ENCODE peak calls at places on chromosomes 4 and X, in four cellular contexts. One of them, this sample, is unnamed.

GRCh38 chr4:124111922-124112321 is 600.6 kb downstream of the ANKRD50 start:
- DNase-seq in progenitor cell of endocrine pancreas: peak; percentile 12
- DNase-seq in neural crest cell: peak; percentile 16
- DNase-seq in astrocyte of the spinal cord: peak; percentile 89
- DNase-seq in this sample: no peak

GRCh38 chr4:101103381-101104142 is 243.8 kb downstream of the PPP3CA start:
- DNase-seq in astrocyte of the spinal cord: peak; percentile 26
- DNase-seq in neural crest cell: no peak
- DNase-seq in progenitor cell of endocrine pancreas: no peak
- DNase-seq in this sample: no peak

GRCh38 chr4:109332926-109333464 is 30.5 kb upstream of the COL25A1 start:
- DNase-seq in astrocyte of the spinal cord: no peak
- DNase-seq in progenitor cell of endocrine pancreas: no peak
- DNase-seq in neural crest cell: no peak
- DNase-seq in this sample: no peak

GRCh38 chr4:21469438-21470032 is 479.0 kb downstream of the KCNIP4 start:
- DNase-seq in progenitor cell of endocrine pancreas: no peak
- DNase-seq in neural crest cell: no peak
- DNase-seq in astrocyte of the spinal cord: peak; percentile 12
- DNase-seq in this sample: no peak

GRCh38 chr4:108821056-108821925 is 58.4 kb upstream of the ETNPPL start:
- DNase-seq in neural crest cell: no peak
- DNase-seq in progenitor cell of endocrine pancreas: no peak
- DNase-seq in astrocyte of the spinal cord: no peak
- DNase-seq in this sample: no peak

GRCh38 chrX:29662101-29662500 is 553.3 kb upstream of the MAGEB2 start:
- DNase-seq in progenitor cell of endocrine pancreas: no peak
- DNase-seq in neural crest cell: no peak
- DNase-seq in astrocyte of the spinal cord: peak; percentile 56
- DNase-seq in this sample: no peak

GRCh38 chr4:72587334-72587733 is 18.3 kb upstream of the ADAMTS3 start:
- DNase-seq in neural crest cell: no peak
- DNase-seq in astrocyte of the spinal cord: no peak
- DNase-seq in progenitor cell of endocrine pancreas: no peak
- DNase-seq in this sample: no peak

GRCh38 chr4:8067945-8068894 is 90.4 kb downstream of the ABLIM2 start:
- DNase-seq in astrocyte of the spinal cord: no peak
- DNase-seq in progenitor cell of endocrine pancreas: no peak
- DNase-seq in neural crest cell: no peak
- DNase-seq in this sample: no peak

GRCh38 chr4:117093581-117093980 is 8.2 kb upstream of the TRAM1L1 start:
- DNase-seq in progenitor cell of endocrine pancreas: no peak
- DNase-seq in astrocyte of the spinal cord: peak; percentile 40
- DNase-seq in neural crest cell: no peak
- DNase-seq in this sample: no peak

GRCh38 chr4:139734875-139735380 is 69.3 kb downstream of the MGST2 start:
- DNase-seq in progenitor cell of endocrine pancreas: peak; percentile 90
- DNase-seq in neural crest cell: peak; percentile 89
- DNase-seq in astrocyte of the spinal cord: peak; percentile 87
- DNase-seq in this sample: peak; percentile 83

GRCh38 chr4:139282375-139283075 is 2.5 kb upstream of the MGARP start:
- DNase-seq in astrocyte of the spinal cord: no peak
- DNase-seq in neural crest cell: no peak
- DNase-seq in progenitor cell of endocrine pancreas: no peak
- DNase-seq in this sample: no peak

GRCh38 chr4:150976478-150977118 is 38.5 kb downstream of the LRBA start:
- DNase-seq in neural crest cell: no peak
- DNase-seq in progenitor cell of endocrine pancreas: no peak
- DNase-seq in astrocyte of the spinal cord: no peak
- DNase-seq in this sample: no peak

GRCh38 chr4:8599657-8600056 is 7.1 kb downstream of the CPZ start:
- DNase-seq in neural crest cell: no peak
- DNase-seq in progenitor cell of endocrine pancreas: no peak
- DNase-seq in astrocyte of the spinal cord: peak; percentile 91
- DNase-seq in this sample: no peak

GRCh38 chr4:54318904-54319303 is 89.8 kb downstream of the PDGFRA start:
- DNase-seq in progenitor cell of endocrine pancreas: no peak
- DNase-seq in astrocyte of the spinal cord: peak; percentile 53
- DNase-seq in neural crest cell: peak; percentile 18
- DNase-seq in this sample: no peak

GRCh38 chr4:32161382-32161781 is 1441.2 kb downstream of the PCDH7 start:
- DNase-seq in neural crest cell: no peak
- DNase-seq in progenitor cell of endocrine pancreas: no peak
- DNase-seq in astrocyte of the spinal cord: peak; percentile 25
- DNase-seq in this sample: no peak

GRCh38 chrX:55011294-55011693 is 11.1 kb downstream of the APEX2 start:
- DNase-seq in neural crest cell: no peak
- DNase-seq in progenitor cell of endocrine pancreas: no peak
- DNase-seq in astrocyte of the spinal cord: no peak
- DNase-seq in this sample: no peak

GRCh38 chr4:151678048-151678853 is 82.6 kb downstream of the GATB start:
- DNase-seq in progenitor cell of endocrine pancreas: no peak
- DNase-seq in neural crest cell: no peak
- DNase-seq in astrocyte of the spinal cord: no peak
- DNase-seq in this sample: no peak

GRCh38 chrX:131633285-131633917 is 89.5 kb downstream of the OR13H1 start:
- DNase-seq in neural crest cell: peak; percentile 71
- DNase-seq in astrocyte of the spinal cord: peak; percentile 47
- DNase-seq in progenitor cell of endocrine pancreas: peak; percentile 55
- DNase-seq in this sample: no peak

GRCh38 chr4:38950159-38950558 is 82.0 kb downstream of the TMEM156 start:
- DNase-seq in astrocyte of the spinal cord: no peak
- DNase-seq in neural crest cell: no peak
- DNase-seq in progenitor cell of endocrine pancreas: no peak
- DNase-seq in this sample: no peak

GRCh38 chr4:120432451-120432850 is 365.8 kb upstream of the MAD2L1 start:
- DNase-seq in progenitor cell of endocrine pancreas: no peak
- DNase-seq in neural crest cell: no peak
- DNase-seq in astrocyte of the spinal cord: no peak
- DNase-seq in this sample: no peak

GRCh38 chr4:100869266-100869665 is 351.4 kb upstream of the EMCN start:
- DNase-seq in neural crest cell: no peak
- DNase-seq in progenitor cell of endocrine pancreas: no peak
- DNase-seq in astrocyte of the spinal cord: no peak
- DNase-seq in this sample: no peak

GRCh38 chr4:73583661-73584060 is 36.6 kb downstream of the RASSF6 start:
- DNase-seq in astrocyte of the spinal cord: no peak
- DNase-seq in neural crest cell: no peak
- DNase-seq in progenitor cell of endocrine pancreas: no peak
- DNase-seq in this sample: no peak

GRCh38 chr4:48944659-48945290 is 38.2 kb upstream of the OCIAD2 start:
- DNase-seq in progenitor cell of endocrine pancreas: no peak
- DNase-seq in astrocyte of the spinal cord: no peak
- DNase-seq in neural crest cell: peak; percentile 21
- DNase-seq in this sample: no peak

GRCh38 chr4:4409416-4410115 is 22.7 kb downstream of the NSG1 start:
- DNase-seq in progenitor cell of endocrine pancreas: no peak
- DNase-seq in astrocyte of the spinal cord: no peak
- DNase-seq in neural crest cell: no peak
- DNase-seq in this sample: no peak

GRCh38 chr4:77818667-77819408 is at the start of gene CNOT6L:
- DNase-seq in astrocyte of the spinal cord: peak; percentile 74
- DNase-seq in progenitor cell of endocrine pancreas: peak; percentile 43
- DNase-seq in neural crest cell: peak; percentile 38
- DNase-seq in this sample: no peak

GRCh38 chr4:42750091-42750490 is 93.2 kb upstream of the ATP8A1 start:
- DNase-seq in progenitor cell of endocrine pancreas: no peak
- DNase-seq in neural crest cell: no peak
- DNase-seq in astrocyte of the spinal cord: no peak
- DNase-seq in this sample: no peak

GRCh38 chrX:81261576-81261975 is 59.7 kb downstream of the SH3BGRL start:
- DNase-seq in astrocyte of the spinal cord: peak; percentile 57
- DNase-seq in neural crest cell: no peak
- DNase-seq in progenitor cell of endocrine pancreas: no peak
- DNase-seq in this sample: no peak

GRCh38 chrX:115561605-115562491 is 874 bp downstream of the PLS3 start:
- DNase-seq in astrocyte of the spinal cord: peak; percentile 42
- DNase-seq in progenitor cell of endocrine pancreas: peak; percentile 54
- DNase-seq in neural crest cell: peak; percentile 49
- DNase-seq in this sample: no peak

GRCh38 chrX:24153175-24153795 is 3.8 kb downstream of the ZFX start:
- DNase-seq in progenitor cell of endocrine pancreas: no peak
- DNase-seq in neural crest cell: no peak
- DNase-seq in astrocyte of the spinal cord: no peak
- DNase-seq in this sample: no peak

GRCh38 chr4:28505064-28505463 is 1644.4 kb downstream of the STIM2 start:
- DNase-seq in neural crest cell: no peak
- DNase-seq in astrocyte of the spinal cord: no peak
- DNase-seq in progenitor cell of endocrine pancreas: no peak
- DNase-seq in this sample: no peak

GRCh38 chrX:131841496-131842410 is 181.3 kb upstream of the STK26 start:
- DNase-seq in neural crest cell: peak; percentile 45
- DNase-seq in astrocyte of the spinal cord: peak; percentile 42
- DNase-seq in progenitor cell of endocrine pancreas: peak; percentile 36
- DNase-seq in this sample: peak; percentile 21

GRCh38 chr4:73603854-73604584 is 16.2 kb downstream of the RASSF6 start:
- DNase-seq in astrocyte of the spinal cord: no peak
- DNase-seq in neural crest cell: no peak
- DNase-seq in progenitor cell of endocrine pancreas: no peak
- DNase-seq in this sample: no peak

GRCh38 chr4:7506119-7506518 is 71.4 kb upstream of the PSAPL1 start:
- DNase-seq in astrocyte of the spinal cord: no peak
- DNase-seq in neural crest cell: no peak
- DNase-seq in progenitor cell of endocrine pancreas: no peak
- DNase-seq in this sample: no peak

GRCh38 chr4:74543983-74544382 is 99.0 kb downstream of the AREG start:
- DNase-seq in astrocyte of the spinal cord: peak; percentile 64
- DNase-seq in progenitor cell of endocrine pancreas: no peak
- DNase-seq in neural crest cell: no peak
- DNase-seq in this sample: no peak

GRCh38 chr4:87227704-87228560 is 7.5 kb upstream of the KLHL8 start:
- DNase-seq in astrocyte of the spinal cord: no peak
- DNase-seq in progenitor cell of endocrine pancreas: no peak
- DNase-seq in neural crest cell: no peak
- DNase-seq in this sample: no peak
- TF ChIP-seq CTCF in astrocyte of the spinal cord: no peak
- TF ChIP-seq CTCF in progenitor cell of endocrine pancreas: no peak
- TF ChIP-seq CTCF in neural crest cell: no peak
- TF ChIP-seq CTCF in this sample: no peak

DNA sequence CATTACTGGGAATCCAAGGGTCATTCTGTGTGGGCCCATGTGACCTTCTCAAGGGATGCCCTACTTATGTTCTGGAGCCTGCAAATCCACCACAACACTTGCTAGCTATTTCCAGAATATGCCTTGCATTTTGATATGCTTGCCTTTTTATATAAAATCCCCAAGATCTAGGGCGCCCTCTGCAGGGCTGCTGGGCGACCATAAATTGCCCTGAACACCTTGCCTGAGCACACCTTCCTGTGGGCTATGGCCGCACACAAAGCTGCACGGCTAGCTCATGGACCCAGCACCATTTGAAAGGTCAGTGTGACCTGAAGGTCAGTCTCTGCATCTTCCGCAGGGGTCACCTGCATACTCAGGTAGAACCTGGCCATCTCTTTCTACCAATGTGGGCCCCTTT is 311.7 kb downstream of the NLGN4X start:
- DNase-seq in astrocyte of the spinal cord: no peak
- DNase-seq in progenitor cell of endocrine pancreas: no peak
- DNase-seq in neural crest cell: no peak
- DNase-seq in this sample: no peak
- TF ChIP-seq CTCF in astrocyte of the spinal cord: no peak
- TF ChIP-seq CTCF in progenitor cell of endocrine pancreas: no peak
- TF ChIP-seq CTCF in neural crest cell: peak; percentile 24
- TF ChIP-seq CTCF in this sample: no peak

DNA sequence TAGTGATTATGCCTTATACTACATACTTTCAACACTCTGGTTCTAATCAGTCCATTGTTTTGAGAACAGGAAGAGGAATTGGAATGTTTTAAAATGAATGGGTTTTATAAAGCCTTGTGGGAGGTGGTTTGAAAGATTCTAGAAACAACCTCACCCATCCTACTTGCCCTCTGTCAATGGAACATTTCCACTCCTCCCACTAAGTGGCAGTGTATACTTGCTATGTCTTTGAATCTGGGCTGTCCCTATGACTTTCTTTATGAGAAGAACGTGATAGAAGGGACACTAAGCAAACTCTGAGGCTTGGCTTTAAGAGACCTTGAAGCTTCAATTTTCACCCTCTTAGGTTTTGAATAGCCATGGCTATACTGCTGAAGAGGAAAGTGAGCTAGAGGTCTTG is 611.2 kb downstream of the PPP4R3C start:
- DNase-seq in neural crest cell: no peak
- DNase-seq in progenitor cell of endocrine pancreas: no peak
- DNase-seq in astrocyte of the spinal cord: peak; percentile 34
- DNase-seq in this sample: no peak
- TF ChIP-seq CTCF in neural crest cell: no peak
- TF ChIP-seq CTCF in progenitor cell of endocrine pancreas: peak; percentile 34
- TF ChIP-seq CTCF in astrocyte of the spinal cord: peak; percentile 36
- TF ChIP-seq CTCF in this sample: peak; percentile 20

GRCh38 chr4:155738548-155738947 is 20.3 kb upstream of the GUCY1B1 start:
- DNase-seq in neural crest cell: no peak
- DNase-seq in astrocyte of the spinal cord: peak; percentile 53
- DNase-seq in progenitor cell of endocrine pancreas: no peak
- DNase-seq in this sample: no peak

GRCh38 chr4:155748039-155748438 is 10.8 kb upstream of the GUCY1B1 start:
- DNase-seq in progenitor cell of endocrine pancreas: no peak
- DNase-seq in astrocyte of the spinal cord: no peak
- DNase-seq in neural crest cell: no peak
- DNase-seq in this sample: no peak

GRCh38 chr4:155741546-155741945 is 17.3 kb upstream of the GUCY1B1 start:
- DNase-seq in astrocyte of the spinal cord: no peak
- DNase-seq in neural crest cell: no peak
- DNase-seq in progenitor cell of endocrine pancreas: no peak
- DNase-seq in this sample: no peak

GRCh38 chr4:155745984-155746383 is 12.8 kb upstream of the GUCY1B1 start:
- DNase-seq in astrocyte of the spinal cord: peak; percentile 27
- DNase-seq in neural crest cell: no peak
- DNase-seq in progenitor cell of endocrine pancreas: no peak
- DNase-seq in this sample: no peak

GRCh38 chr4:155742310-155743015 is 16.4 kb upstream of the GUCY1B1 start:
- DNase-seq in progenitor cell of endocrine pancreas: no peak
- DNase-seq in astrocyte of the spinal cord: no peak
- DNase-seq in neural crest cell: no peak
- DNase-seq in this sample: no peak
- TF ChIP-seq CTCF in progenitor cell of endocrine pancreas: peak; percentile 17
- TF ChIP-seq CTCF in astrocyte of the spinal cord: peak; percentile 18
- TF ChIP-seq CTCF in neural crest cell: peak; percentile 28
- TF ChIP-seq CTCF in this sample: no peak

This sample was measured in D721Med.